ENCODE peak calls at places on chromosomes 4 and X, in four cellular contexts. One of them, this sample, is unnamed.

GRCh38 chr4:143653031-143653430 is 47.4 kb downstream of the FREM3 start:
- DNase-seq in GM04504: no peak
- DNase-seq in transverse colon: no peak
- DNase-seq in colonic mucosa: no peak
- DNase-seq in this sample: no peak

GRCh38 chr4:80033581-80033980 is 39.4 kb downstream of the ANTXR2 start:
- DNase-seq in colonic mucosa: no peak
- DNase-seq in transverse colon: no peak
- DNase-seq in GM04504: no peak
- DNase-seq in this sample: no peak

GRCh38 chr4:53088132-53088531 is 226.0 kb downstream of the RASL11B start:
- DNase-seq in colonic mucosa: no peak
- DNase-seq in transverse colon: no peak
- DNase-seq in GM04504: no peak
- DNase-seq in this sample: no peak

GRCh38 chrX:24241822-24242648 is 71.8 kb downstream of the SUPT20HL2 start:
- DNase-seq in GM04504: no peak
- DNase-seq in colonic mucosa: no peak
- DNase-seq in transverse colon: no peak
- DNase-seq in this sample: no peak

GRCh38 chr4:25694466-25694865 is 38.8 kb downstream of the SLC34A2 start:
- DNase-seq in transverse colon: no peak
- DNase-seq in GM04504: no peak
- DNase-seq in colonic mucosa: no peak
- DNase-seq in this sample: no peak

GRCh38 chrX:130944230-130944629 is 41.2 kb upstream of the ENOX2 start:
- DNase-seq in GM04504: no peak
- DNase-seq in transverse colon: no peak
- DNase-seq in colonic mucosa: no peak
- DNase-seq in this sample: no peak

GRCh38 chr4:83604315-83604714 is 68.4 kb downstream of the GPAT3 start:
- DNase-seq in GM04504: no peak
- DNase-seq in transverse colon: no peak
- DNase-seq in colonic mucosa: no peak
- DNase-seq in this sample: no peak

GRCh38 chrX:39898147-39898546 is 199.6 kb downstream of the BCOR start:
- DNase-seq in colonic mucosa: no peak
- DNase-seq in transverse colon: no peak
- DNase-seq in GM04504: no peak
- DNase-seq in this sample: no peak

GRCh38 chr4:15674926-15675325 is 6.7 kb upstream of the FAM200B start:
- DNase-seq in transverse colon: no peak
- DNase-seq in colonic mucosa: no peak
- DNase-seq in GM04504: no peak
- DNase-seq in this sample: no peak

GRCh38 chrX:117996918-117997480 is 119.6 kb downstream of the KLHL13 start:
- DNase-seq in GM04504: no peak
- DNase-seq in colonic mucosa: no peak
- DNase-seq in transverse colon: no peak
- DNase-seq in this sample: no peak

GRCh38 chrX:136336623-136337022 is 35.9 kb downstream of the ADGRG4 start:
- DNase-seq in colonic mucosa: no peak
- DNase-seq in transverse colon: no peak
- DNase-seq in GM04504: no peak
- DNase-seq in this sample: no peak

This sample was measured in iPS DF 6.9.